ENCODE peak calls at places on chromosomes 6 and 20, in five cellular contexts. H, P, N, J and Z are unnamed samples.

GRCh38 chr6:150605333-150605732 is 5.6 kb downstream of the PLEKHG1 start:
- DNase-seq in H (no peak), P (no peak), N (no peak), J (no peak), Z (no peak)

GRCh38 chr20:17884318-17885003 is 84.1 kb downstream of the SNX5 start:
- DNase-seq in H (no peak), P (no peak), N (no peak), J (no peak), Z (no peak)

GRCh38 chr6:158283304-158284005 is 28.8 kb upstream of the TULP4 start:
- DNase-seq in H (no peak), P (no peak), N (no peak), J (no peak), Z (no peak)

GRCh38 chr6:20404641-20405032 is 3.0 kb downstream of the E2F3 start:
- DNase-seq in H (no peak), P (no peak), N (peak; percentile 63), J (peak; percentile 56), Z (no peak)

GRCh38 chr6:160355001-160355400 is 6.8 kb downstream of the SLC22A3 start:
- DNase-seq in H (no peak), P (no peak), N (no peak), J (no peak), Z (no peak)

GRCh38 chr6:111757342-111757741 is 115.9 kb downstream of the FYN start:
- DNase-seq in H (no peak), P (no peak), N (no peak), J (no peak), Z (no peak)

GRCh38 chr6:165091121-165091785 is 218.2 kb downstream of the C6orf118 start:
- DNase-seq in H (no peak), P (no peak), N (no peak), J (no peak), Z (no peak)

GRCh38 chr6:14317616-14318015 is 200.0 kb downstream of the CD83 start:
- DNase-seq in H (no peak), P (no peak), N (no peak), J (no peak), Z (no peak)

GRCh38 chr6:125986956-125987617 is 747 bp downstream of the TRMT11 start:
- DNase-seq in H (no peak), P (no peak), N (no peak), J (peak; percentile 24), Z (no peak)

GRCh38 chr6:81734081-81734480 is 18.4 kb downstream of the TENT5A start:
- DNase-seq in H (no peak), P (no peak), N (no peak), J (no peak), Z (no peak)

GRCh38 chr6:33958208-33958862 is 154.5 kb upstream of the MLN start:
- DNase-seq in H (no peak), P (no peak), N (peak; percentile 8), J (no peak), Z (no peak)

GRCh38 chr6:137217801-137218472 is 1.2 kb downstream of the IFNGR1 start:
- DNase-seq in H (no peak), P (no peak), N (peak; percentile 74), J (no peak), Z (no peak)

GRCh38 chr6:166725571-166725970 is 98.5 kb upstream of the RPS6KA2 start:
- DNase-seq in H (no peak), P (no peak), N (no peak), J (no peak), Z (no peak)

GRCh38 chr6:104860221-104860620 is 502 bp upstream of the HACE1 start:
- DNase-seq in H (no peak), P (no peak), N (no peak), J (no peak), Z (no peak)

GRCh38 chr6:140912686-140913085 is 1220.0 kb upstream of the GJE1 start:
- DNase-seq in H (no peak), P (no peak), N (no peak), J (no peak), Z (no peak)

GRCh38 chr6:170438402-170438753 is 114.7 kb downstream of the PSMB1 start:
- DNase-seq in H (no peak), P (peak; percentile 66), N (peak; percentile 89), J (no peak), Z (peak; percentile 64)

GRCh38 chr20:37179671-37180524 is 550 bp upstream of the MROH8 start:
- DNase-seq in H (no peak), P (no peak), N (no peak), J (no peak), Z (no peak)

GRCh38 chr20:43870484-43870883 is 44.2 kb upstream of the TOX2 start:
- DNase-seq in H (no peak), P (no peak), N (no peak), J (no peak), Z (no peak)

GRCh38 chr20:1430004-1430451 is 36.6 kb downstream of the NSFL1C start:
- DNase-seq in H (no peak), P (no peak), N (no peak), J (no peak), Z (no peak)

GRCh38 chr6:61168878-61169277 is 1117.1 kb downstream of the KHDRBS2 start:
- DNase-seq in H (no peak), P (no peak), N (no peak), J (no peak), Z (no peak)

GRCh38 chr20:57114290-57115005 is 152.0 kb downstream of the BMP7 start:
- DNase-seq in H (no peak), P (no peak), N (no peak), J (no peak), Z (no peak)

GRCh38 chr6:44245391-44245911 is 1.4 kb upstream of the HSP90AB1 start:
- DNase-seq in H (no peak), P (no peak), N (no peak), J (no peak), Z (no peak)

GRCh38 chr6:109998159-109998785 is 20.2 kb downstream of the GPR6 start:
- DNase-seq in H (no peak), P (no peak), N (no peak), J (no peak), Z (no peak)

GRCh38 chr6:109999740-110000139 is 21.6 kb downstream of the GPR6 start:
- DNase-seq in H (no peak), P (no peak), N (no peak), J (no peak), Z (no peak)

GRCh38 chr6:110002676-110003075 is 24.6 kb downstream of the GPR6 start:
- DNase-seq in H (no peak), P (no peak), N (no peak), J (no peak), Z (no peak)
- TF ChIP-seq POLR2A in H (no peak), P (no peak), N (no peak), J (no peak), Z (no peak)

DNA sequence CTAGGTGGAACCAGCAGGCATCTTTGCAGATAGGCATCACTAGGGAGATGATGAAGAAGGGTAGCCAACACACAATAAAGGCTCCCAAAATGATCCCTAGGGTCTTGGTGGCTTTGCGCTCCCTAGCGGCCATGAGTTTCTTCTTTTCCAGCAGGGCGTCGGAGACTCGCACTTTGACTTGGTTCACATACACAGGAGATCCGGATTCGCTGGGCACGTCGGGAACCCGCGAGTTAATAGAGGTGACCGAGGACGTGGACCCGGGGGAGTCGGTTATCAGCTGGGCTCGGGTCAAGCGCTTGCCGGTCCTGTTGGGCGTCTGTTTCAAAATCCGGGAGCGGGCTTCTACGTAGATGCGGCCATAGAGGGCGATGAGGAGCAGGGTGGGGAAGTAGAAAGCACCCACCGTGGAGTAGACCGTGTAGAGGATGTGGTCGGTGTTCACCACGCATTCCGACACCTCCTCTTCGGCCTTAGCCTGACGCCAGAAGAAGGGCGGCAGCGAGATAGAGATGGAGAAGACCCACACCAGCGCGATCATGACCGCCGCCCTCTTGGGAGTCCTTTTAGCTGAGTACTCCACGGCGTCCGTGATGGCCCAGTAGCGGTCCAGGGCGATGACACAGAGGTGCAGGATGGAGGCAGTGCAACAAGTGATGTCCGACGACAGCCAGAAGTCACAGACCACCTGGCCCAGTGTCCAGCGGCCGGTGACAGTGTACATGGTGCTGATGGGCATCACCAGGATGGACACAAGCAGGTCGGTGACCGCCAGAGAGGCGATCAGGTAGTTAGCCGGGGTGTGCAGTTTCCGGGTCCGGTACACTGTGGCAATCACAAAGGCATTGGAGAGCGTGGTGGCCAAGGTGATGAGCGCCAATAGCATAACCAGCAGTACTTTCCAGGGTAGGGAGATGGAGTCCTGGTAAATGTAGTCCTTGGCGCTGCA is 658 bp downstream of the HTR1B start:
- DNase-seq in H (no peak), P (no peak), N (no peak), J (no peak), Z (no peak)
- TF ChIP-seq POLR2A in H (no peak), P (no peak), N (no peak), J (no peak), Z (no peak)

DNA sequence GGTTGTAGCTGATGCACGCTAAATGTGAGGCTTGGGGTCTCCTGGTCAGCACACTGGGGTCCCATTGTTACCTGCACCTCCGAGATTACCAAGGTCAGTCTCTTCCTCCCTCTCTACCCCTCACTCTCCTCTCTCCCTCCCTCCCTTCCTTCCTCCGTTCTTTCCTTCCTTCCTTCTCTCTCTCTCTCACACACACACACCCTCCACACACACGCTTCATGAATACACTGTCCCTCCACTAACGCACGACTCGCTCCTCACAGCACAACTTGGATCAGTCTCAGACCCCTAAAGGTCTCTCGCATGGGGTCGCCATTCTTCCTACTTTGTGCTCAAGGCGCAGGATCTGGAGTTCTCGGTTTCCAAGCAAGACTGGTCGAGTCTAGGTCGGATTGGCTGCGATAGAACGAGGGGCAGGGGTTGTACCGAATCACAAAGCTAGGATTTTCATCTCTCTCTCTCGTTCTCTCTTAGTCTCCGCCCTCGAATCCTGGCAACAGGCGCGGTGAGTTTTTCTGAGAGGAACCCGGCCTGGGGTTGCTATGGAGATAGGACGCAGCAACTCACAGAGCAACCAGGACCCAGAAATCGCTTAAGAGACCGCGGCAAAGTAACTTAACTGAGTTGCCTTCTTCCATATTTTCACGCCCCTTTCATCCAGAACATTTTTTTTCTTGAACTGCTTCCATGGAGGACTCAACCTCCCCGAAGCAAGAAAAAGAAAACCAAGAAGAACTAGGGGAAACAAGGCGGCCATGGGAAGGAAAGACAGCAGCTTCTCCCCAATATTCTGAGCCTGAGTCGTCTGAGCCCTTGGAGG is at the start of gene RSPH4A:
- DNase-seq in H (peak; percentile 87), P (peak; percentile 78), N (peak; percentile 91), J (peak; percentile 57), Z (peak; percentile 49)
- TF ChIP-seq POLR2A in H (no peak), P (no peak), N (peak; percentile 12), J (no peak), Z (no peak)

GRCh38 chr6:53751417-53751816 is 43.4 kb upstream of the LRRC1 start:
- DNase-seq in H (no peak), P (no peak), N (no peak), J (no peak), Z (no peak)
- TF ChIP-seq POLR2A in H (no peak), P (no peak), N (no peak), J (no peak), Z (no peak)